ENCODE peak calls at places on chromosomes 4 and X, in six cellular contexts. G is ascending aorta, F is right lobe of liver, B is tibial artery, Q is endothelial cell of umbilical vein, D is hepatocyte. A is an unnamed sample. For H3K9me3, the result is how much of the 10 kb centered on the place peaks cover.

GRCh38 chr4:52244103-52244772 is 193.1 kb downstream of the SPATA18 start:
- DNase-seq in Q (no peak), B (no peak), F (no peak), D (no peak), G (no peak), A (no peak)

GRCh38 chr4:99205104-99205979 is 13.7 kb downstream of the ADH6 start:
- DNase-seq in G (no peak), Q (no peak), B (peak), F (no peak), D (peak), A (no peak)

GRCh38 chr4:100311181-100311580 is 120.9 kb upstream of the DDIT4L start:
- DNase-seq in G (no peak), F (no peak), B (no peak), D (peak), Q (no peak), A (no peak)

GRCh38 chr4:16655140-16655539 is 243.3 kb downstream of the LDB2 start:
- DNase-seq in G (no peak), F (no peak), D (no peak), B (no peak), Q (no peak), A (no peak)

GRCh38 chr4:72987741-72988729 is 81.5 kb downstream of the COX18 start:
- DNase-seq in Q (no peak), F (no peak), G (no peak), B (no peak), D (no peak), A (no peak)

GRCh38 chr4:123096038-123096437 is 173.6 kb upstream of the NUDT6 start:
- DNase-seq in B (no peak), F (no peak), G (no peak), Q (no peak), D (no peak), A (no peak)

GRCh38 chr4:110201502-110201901 is 3.1 kb upstream of the ELOVL6 start:
- DNase-seq in Q (no peak), B (no peak), G (no peak), F (no peak), D (no peak), A (no peak)

GRCh38 chr4:43564601-43565000 is 672.1 kb downstream of the GRXCR1 start:
- DNase-seq in B (no peak), F (no peak), D (no peak), Q (no peak), G (no peak), A (no peak)

GRCh38 chrX:636971-637659 is 6.5 kb downstream of the SHOX start:
- DNase-seq in Q (no peak), F (no peak), D (no peak), G (no peak), B (no peak), A (no peak)

GRCh38 chrX:48919360-48919821 is 567 bp upstream of the PIM2 start:
- DNase-seq in F (no peak), G (no peak), D (no peak), B (no peak), Q (no peak), A (no peak)

GRCh38 chr4:94177822-94178221 is 29.8 kb upstream of the SMARCAD1 start:
- DNase-seq in F (no peak), G (no peak), B (no peak), D (no peak), Q (no peak), A (no peak)

GRCh38 chr4:150889306-150889705 is 125.8 kb downstream of the LRBA start:
- DNase-seq in F (no peak), Q (no peak), D (no peak), G (no peak), B (no peak), A (no peak)

GRCh38 chrX:107000013-107000515 is at the start of gene MORC4:
- DNase-seq in D (peak), G (peak), B (peak), F (peak), Q (peak), A (peak)

GRCh38 chrX:15059488-15059887 is 186.3 kb downstream of the MOSPD2 start:
- DNase-seq in D (peak), G (no peak), F (no peak), Q (no peak), B (no peak), A (no peak)

GRCh38 chr4:106717094-106717493 is 319.0 kb downstream of the DKK2 start:
- DNase-seq in D (no peak), Q (no peak), B (no peak), F (no peak), G (no peak), A (no peak)

GRCh38 chr4:55079451-55080173 is 45.8 kb downstream of the KDR start:
- DNase-seq in Q (peak), D (no peak), G (no peak), F (no peak), B (no peak), A (no peak)

GRCh38 chrX:135974279-135974856 is 580 bp upstream of the MMGT1 start:
- DNase-seq in G (no peak), Q (peak), D (peak), B (peak), F (peak), A (peak)

GRCh38 chr4:26936284-26937065 is 75.8 kb downstream of the STIM2 start:
- DNase-seq in Q (no peak), G (no peak), B (no peak), D (no peak), F (no peak), A (no peak)

GRCh38 chr4:30720021-30720655 is at the start of gene PCDH7:
- DNase-seq in D (peak), F (no peak), Q (peak), G (no peak), B (peak), A (no peak)

GRCh38 chr4:106803107-106803506 is 233.0 kb downstream of the DKK2 start:
- DNase-seq in B (no peak), F (no peak), D (no peak), Q (peak), G (no peak), A (no peak)

GRCh38 chr4:80611366-80611765 is 275.8 kb downstream of the CFAP299 start:
- DNase-seq in B (no peak), Q (no peak), F (no peak), D (peak), G (no peak), A (no peak)

GRCh38 chr4:34178476-34178875 is 2065.8 kb downstream of the ARAP2 start:
- DNase-seq in B (no peak), D (no peak), F (no peak), G (no peak), Q (no peak), A (no peak)

GRCh38 chr4:110198472-110199419 is at the start of gene ELOVL6:
- DNase-seq in Q (peak), D (peak), F (peak), B (peak), G (no peak), A (peak)

GRCh38 chr4:127730142-127730913 is at the start of gene SLC25A31:
- DNase-seq in G (no peak), D (no peak), F (peak), Q (no peak), B (no peak), A (no peak)

GRCh38 chrX:47751670-47752069 is 85.0 kb upstream of the ZNF81 start:
- DNase-seq in F (peak), B (no peak), D (peak), Q (no peak), G (no peak), A (no peak)

GRCh38 chr4:185559913-185560281 is 24.6 kb upstream of the PDLIM3 start:
- DNase-seq in B (peak), Q (peak), F (no peak), D (peak), G (peak), A (no peak)

GRCh38 chr4:137794779-137795178 is 262.5 kb upstream of the PCDH18 start:
- DNase-seq in Q (no peak), G (no peak), F (no peak), B (no peak), D (no peak), A (no peak)

GRCh38 chr4:148444296-148445070 is 2.3 kb upstream of the NR3C2 start:
- DNase-seq in Q (peak), D (peak), F (peak), B (peak), G (no peak), A (no peak)

GRCh38 chr4:7282094-7282370 is 89.7 kb downstream of the SORCS2 start:
- DNase-seq in D (no peak), G (no peak), F (no peak), Q (no peak), B (no peak), A (no peak)

GRCh38 chr4:152587127-152587526 is 51.2 kb upstream of the FBXW7 start:
- DNase-seq in B (no peak), F (no peak), G (no peak), D (no peak), Q (no peak), A (no peak)

GRCh38 chr4:112552668-112553067 is 36.7 kb upstream of the NEUROG2 start:
- DNase-seq in B (no peak), D (no peak), Q (no peak), G (no peak), F (no peak), A (peak)

GRCh38 chr4:20474119-20474518 is 222.4 kb downstream of the SLIT2 start:
- DNase-seq in F (no peak), B (no peak), Q (peak), D (peak), G (no peak), A (no peak)

GRCh38 chr4:184255361-184255760 is 37.7 kb upstream of the ENPP6 start:
- DNase-seq in D (no peak), F (no peak), Q (no peak), G (no peak), B (no peak), A (no peak)

GRCh38 chrX:28988246-28988645 is 401.0 kb downstream of the IL1RAPL1 start:
- DNase-seq in G (no peak), D (no peak), Q (no peak), B (no peak), F (no peak), A (no peak)

GRCh38 chrX:134313418-134313817 is 76.4 kb downstream of the CCDC160 start:
- DNase-seq in F (no peak), Q (no peak), D (no peak), G (no peak), B (no peak), A (no peak)

DNA sequence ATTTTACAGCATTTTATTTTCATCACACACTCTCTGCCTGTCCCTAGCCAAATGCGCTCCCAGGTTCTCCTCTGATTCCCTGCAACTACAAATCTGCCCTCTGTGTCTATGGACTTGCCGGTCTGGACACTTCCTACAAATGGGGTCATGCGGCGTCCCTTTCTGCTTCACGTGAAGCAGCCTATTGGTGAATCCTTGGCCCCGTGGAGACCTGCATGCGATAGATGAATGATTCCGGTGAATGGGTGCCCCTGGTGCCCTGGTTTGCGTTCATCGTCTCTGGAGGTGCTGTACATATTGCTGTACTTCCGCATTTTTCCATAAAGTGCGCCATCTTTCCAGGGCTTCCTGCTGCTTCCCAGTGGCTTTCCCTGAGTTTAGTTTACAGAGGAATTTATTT is 27.5 kb upstream of the CLCN4 start:
- DNase-seq in Q (no peak), G (no peak), F (no peak), D (no peak), B (no peak), A (no peak)
- H3K4me3 ChIP-seq in Q (no peak), G (no peak), F (no peak), D (no peak), B (no peak), A (no peak)

GRCh38 chrX:149491812-149492211 is 13.3 kb downstream of the IDS start:
- DNase-seq in D (peak), Q (no peak), F (no peak), B (no peak), G (no peak), A (no peak)

GRCh38 chrX:149490100-149490499 is 15.0 kb downstream of the IDS start:
- DNase-seq in D (no peak), Q (no peak), G (no peak), F (no peak), B (no peak), A (no peak)

GRCh38 chrX:149487292-149487691 is 17.8 kb downstream of the IDS start:
- DNase-seq in F (no peak), B (no peak), D (no peak), G (no peak), Q (no peak), A (no peak)
- TF ChIP-seq CTCF in F (peak), B (no peak), D (no peak), G (no peak), Q (peak), A (peak)

DNA sequence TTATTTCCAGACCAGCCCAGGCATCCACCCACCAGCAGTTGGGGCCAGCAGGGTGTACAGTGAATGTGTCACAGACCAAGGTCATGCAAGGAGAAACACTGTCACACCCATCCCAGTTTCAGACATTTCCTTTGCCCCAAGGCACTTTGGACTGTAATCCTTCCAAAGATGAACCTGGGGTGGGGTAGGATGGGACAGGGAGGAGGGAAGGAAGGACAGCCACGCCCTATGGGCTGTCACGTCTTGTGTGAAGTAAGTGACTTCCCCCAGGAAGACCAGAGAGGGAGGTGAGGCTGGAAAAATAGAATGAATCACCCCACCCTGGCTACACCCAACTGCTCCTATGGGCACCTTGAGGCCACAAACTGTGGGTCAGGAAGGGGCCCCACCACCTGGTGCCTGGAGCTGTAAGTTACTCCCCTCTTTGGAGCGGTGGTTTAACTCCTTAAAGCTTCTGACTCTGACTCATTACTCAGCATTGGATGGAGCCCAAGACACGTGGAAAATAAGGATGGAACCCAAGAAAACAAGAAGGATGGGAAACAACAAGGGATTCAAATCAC is 349.9 kb upstream of the KLF3 start:
- DNase-seq in F (no peak), G (no peak), B (no peak), Q (no peak), D (peak), A (no peak)
- H3K9me3 ChIP-seq in F (under half), G (under half), B (under half), Q (under half), D (under half), A (under half)

GRCh38 chrX:153321381-153322105 is at the start of gene PNMA6F:
- DNase-seq in F (no peak), G (no peak), D (no peak), Q (no peak), B (no peak), A (no peak)
- H3K4me3 ChIP-seq in F (no peak), G (no peak), D (no peak), Q (no peak), B (no peak), A (no peak)

DNA sequence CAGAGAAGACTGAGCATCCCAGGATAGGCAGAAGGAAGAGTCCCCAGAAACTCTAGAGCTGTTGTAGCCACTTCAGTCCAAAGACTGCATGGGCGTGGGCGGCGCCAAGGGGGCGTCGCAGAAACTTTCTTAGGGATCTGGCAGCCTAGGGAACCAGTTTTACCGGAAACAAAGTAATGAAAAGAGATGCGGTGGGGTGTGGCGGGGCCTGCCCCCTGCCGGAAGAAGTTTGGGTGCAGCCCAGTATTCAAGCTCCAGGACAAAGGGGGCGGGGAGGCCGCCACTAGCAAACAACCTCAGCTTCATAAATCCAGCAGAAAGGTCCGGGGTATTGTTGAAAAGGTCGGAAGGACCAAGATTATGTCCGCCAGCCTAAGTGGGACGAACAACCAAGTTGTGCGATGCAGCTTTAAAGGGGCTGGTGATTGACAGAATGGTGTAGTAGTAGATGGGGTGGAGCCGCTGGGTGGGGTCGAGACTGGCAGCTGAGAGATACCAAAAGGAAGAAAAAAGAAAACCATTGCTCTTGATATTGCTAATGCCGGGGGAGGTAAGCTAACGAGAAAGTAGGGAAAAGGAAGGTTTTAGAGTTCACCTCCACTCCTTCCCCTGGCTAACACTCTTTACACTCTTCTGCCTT is 190.5 kb downstream of the RRAGB start:
- DNase-seq in Q (peak), G (no peak), B (peak), F (peak), D (peak), A (no peak)
- TF ChIP-seq CTCF in Q (peak), G (peak), B (peak), F (peak), D (peak), A (peak)

GRCh38 chr4:157806176-157806575 is 366.6 kb downstream of the GASK1B start:
- DNase-seq in Q (no peak), B (no peak), D (no peak), G (no peak), F (no peak), A (no peak)

GRCh38 chr4:157808796-157809408 is 363.9 kb downstream of the GASK1B start:
- DNase-seq in D (no peak), G (no peak), F (no peak), B (no peak), Q (peak), A (no peak)

GRCh38 chr4:157804986-157805385 is 367.8 kb downstream of the GASK1B start:
- DNase-seq in F (no peak), G (no peak), Q (peak), B (no peak), D (peak), A (no peak)

DNA sequence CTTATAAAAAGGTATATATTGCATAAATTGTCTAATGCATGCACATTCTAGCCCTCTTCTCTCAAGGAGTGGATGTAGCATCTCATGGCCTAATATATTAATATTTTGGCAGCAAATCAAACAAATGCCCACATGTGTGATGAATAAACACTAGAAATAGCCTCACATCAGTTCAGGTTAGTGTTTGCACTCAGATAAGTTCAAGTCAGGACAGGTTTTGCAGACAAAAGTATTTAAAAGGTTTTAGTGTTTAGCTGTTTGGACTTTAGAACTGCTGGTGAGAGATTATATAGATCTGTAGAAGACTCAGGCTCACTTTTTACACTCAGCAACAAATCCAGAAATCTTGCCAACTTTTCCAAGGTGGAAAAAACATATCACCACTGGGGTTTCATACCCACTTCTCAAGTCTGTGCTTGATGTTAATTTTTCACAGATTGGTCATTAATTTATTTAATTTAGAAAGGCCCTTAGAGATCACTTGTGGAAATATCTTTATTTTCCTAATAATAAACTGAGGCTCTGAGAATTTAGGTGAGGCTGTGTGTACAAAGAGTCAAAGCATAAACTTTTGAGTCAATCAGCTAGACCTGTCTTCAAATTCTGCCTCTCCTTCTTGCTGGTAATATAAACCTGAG is 362.6 kb downstream of the GASK1B start:
- DNase-seq in Q (peak), B (no peak), F (no peak), G (no peak), D (peak), A (no peak)
- H3K9me3 ChIP-seq in Q (under half), B (under half), F (under half), G (under half), D (under half), A (under half)

GRCh38 chr4:56681849-56682175 is 716 bp upstream of the HOPX start:
- DNase-seq in Q (no peak), G (no peak), F (no peak), B (no peak), D (no peak), A (no peak)
- H3K4me3 ChIP-seq in Q (no peak), G (peak), F (no peak), B (no peak), D (no peak), A (no peak)

GRCh38 chrX:121782544-121782943 is 735.1 kb downstream of the GLUD2 start:
- DNase-seq in G (no peak), B (no peak), D (no peak), F (no peak), Q (no peak), A (no peak)

GRCh38 chrX:121781991-121782390 is 734.6 kb downstream of the GLUD2 start:
- DNase-seq in D (no peak), G (no peak), F (no peak), Q (no peak), B (no peak), A (no peak)

GRCh38 chrX:121782976-121783375 is 735.6 kb downstream of the GLUD2 start:
- DNase-seq in Q (no peak), D (no peak), F (no peak), G (no peak), B (no peak), A (no peak)
- TF ChIP-seq CTCF in Q (no peak), D (no peak), F (no peak), G (no peak), B (no peak), A (no peak)

GRCh38 chrX:33970028-33970932 is 161.8 kb downstream of the FAM47A start:
- DNase-seq in Q (no peak), F (no peak), G (no peak), B (no peak), D (no peak), A (no peak)

GRCh38 chrX:33969105-33969504 is 163.0 kb downstream of the FAM47A start:
- DNase-seq in D (no peak), G (no peak), F (no peak), Q (no peak), B (no peak), A (no peak)

GRCh38 chrX:33968611-33969010 is 163.5 kb downstream of the FAM47A start:
- DNase-seq in D (no peak), B (no peak), F (no peak), Q (no peak), G (no peak), A (no peak)
- H3K9me3 ChIP-seq in D (under half), B (under half), F (under half), Q (under half), G (under half), A (under half)